ENCODE peak calls at places on chromosomes 6 and 20, in seven cellular contexts. S, M, U, D, Q, T and W are unnamed samples.

GRCh38 chr20:53889411-53890148 is 180.8 kb downstream of the BCAS1 start:
- DNase-seq in S (no peak), M (no peak), U (no peak), D (no peak), Q (no peak), T (no peak), W (no peak)

GRCh38 chr20:23227274-23227673 is 123.3 kb upstream of the NXT1 start:
- DNase-seq in S (no peak), M (no peak), U (no peak), D (no peak), Q (no peak), T (no peak), W (no peak)

GRCh38 chr20:62056377-62056776 is 9.3 kb downstream of the TAF4 start:
- DNase-seq in S (no peak), M (no peak), U (no peak), D (no peak), Q (no peak), T (no peak), W (no peak)

GRCh38 chr6:100845676-100846075 is 35.5 kb downstream of the ASCC3 start:
- DNase-seq in S (no peak), M (no peak), U (no peak), D (peak), Q (no peak), T (no peak), W (no peak)

GRCh38 chr6:48151142-48151541 is 40.1 kb upstream of the PTCHD4 start:
- DNase-seq in S (peak), M (no peak), U (no peak), D (peak), Q (no peak), T (no peak), W (no peak)

GRCh38 chr6:47308223-47308567 is 1.5 kb downstream of the TNFRSF21 start:
- DNase-seq in S (peak), M (peak), U (no peak), D (no peak), Q (no peak), T (no peak), W (no peak)

GRCh38 chr6:139133272-139133671 is 1.6 kb upstream of the HECA start:
- DNase-seq in S (no peak), M (no peak), U (no peak), D (no peak), Q (peak), T (no peak), W (no peak)

GRCh38 chr20:59055302-59055701 is 12.7 kb upstream of the PRELID3B start:
- DNase-seq in S (peak), M (peak), U (no peak), D (peak), Q (no peak), T (no peak), W (no peak)

GRCh38 chr6:37628611-37629320 is 68.9 kb downstream of the MDGA1 start:
- DNase-seq in S (peak), M (no peak), U (no peak), D (peak), Q (no peak), T (no peak), W (no peak)

GRCh38 chr6:152184573-152185157 is 377.2 kb downstream of the ESR1 start:
- DNase-seq in S (peak), M (peak), U (no peak), D (no peak), Q (peak), T (no peak), W (no peak)

GRCh38 chr6:57130784-57131183 is 40.8 kb downstream of the ZNF451 start:
- DNase-seq in S (no peak), M (no peak), U (no peak), D (no peak), Q (no peak), T (no peak), W (no peak)

GRCh38 chr20:62707981-62708521 is 585 bp upstream of the NTSR1 start:
- DNase-seq in S (no peak), M (peak), U (peak), D (peak), Q (no peak), T (no peak), W (peak)

GRCh38 chr6:85537055-85537494 is 56.6 kb downstream of the SNX14 start:
- DNase-seq in S (peak), M (peak), U (no peak), D (peak), Q (peak), T (peak), W (no peak)

GRCh38 chr6:103011605-103012004 is 1618.1 kb downstream of the GRIK2 start:
- DNase-seq in S (no peak), M (peak), U (peak), D (no peak), Q (no peak), T (no peak), W (no peak)

GRCh38 chr6:43096451-43097097 is 20.5 kb downstream of the PTK7 start:
- DNase-seq in S (peak), M (peak), U (peak), D (peak), Q (no peak), T (peak), W (no peak)

GRCh38 chr6:118509009-118509617 is 39.0 kb upstream of the PLN start:
- DNase-seq in S (peak), M (peak), U (peak), D (peak), Q (no peak), T (peak), W (peak)

GRCh38 chr6:98787961-98788360 is 46.4 kb upstream of the POU3F2 start:
- DNase-seq in S (no peak), M (no peak), U (peak), D (no peak), Q (no peak), T (peak), W (no peak)

GRCh38 chr6:30450908-30451818 is 38.1 kb upstream of the HLA-E start:
- DNase-seq in S (peak), M (no peak), U (peak), D (no peak), Q (peak), T (peak), W (no peak)

GRCh38 chr6:87926072-87926471 is 121.6 kb upstream of the SPACA1 start:
- DNase-seq in S (no peak), M (no peak), U (no peak), D (no peak), Q (peak), T (no peak), W (no peak)

GRCh38 chr6:107398005-107398404 is 61.4 kb downstream of the PDSS2 start:
- DNase-seq in S (no peak), M (no peak), U (no peak), D (no peak), Q (no peak), T (no peak), W (no peak)

GRCh38 chr20:12153616-12154015 is 235.9 kb downstream of the BTBD3 start:
- DNase-seq in S (no peak), M (no peak), U (no peak), D (peak), Q (no peak), T (no peak), W (no peak)

GRCh38 chr6:12572884-12573824 is 143.4 kb upstream of the PHACTR1 start:
- DNase-seq in S (peak), M (no peak), U (peak), D (peak), Q (no peak), T (peak), W (no peak)

GRCh38 chr20:46243707-46244628 is 64.3 kb downstream of the CDH22 start:
- DNase-seq in S (peak), M (no peak), U (no peak), D (no peak), Q (no peak), T (no peak), W (no peak)

GRCh38 chr6:31128093-31128676 is 7.9 kb upstream of the CDSN start:
- DNase-seq in S (peak), M (peak), U (peak), D (peak), Q (peak), T (peak), W (no peak)

GRCh38 chr20:57653546-57653900 is 33.3 kb upstream of the ZBP1 start:
- DNase-seq in S (no peak), M (no peak), U (no peak), D (no peak), Q (no peak), T (peak), W (no peak)

GRCh38 chr20:36572701-36573102 is 695 bp upstream of the TGIF2 start:
- DNase-seq in S (peak), M (no peak), U (peak), D (no peak), Q (no peak), T (peak), W (no peak)

GRCh38 chr6:149425754-149426153 is 25.7 kb downstream of the SUMO4 start:
- DNase-seq in S (no peak), M (no peak), U (no peak), D (no peak), Q (no peak), T (no peak), W (no peak)

GRCh38 chr6:116200619-116201249 is 53.1 kb downstream of the TSPYL4 start:
- DNase-seq in S (no peak), M (no peak), U (no peak), D (no peak), Q (no peak), T (no peak), W (no peak)

GRCh38 chr20:45934046-45934586 is 367 bp upstream of the PCIF1 start:
- DNase-seq in S (peak), M (peak), U (peak), D (peak), Q (peak), T (peak), W (peak)

GRCh38 chr6:14844411-14844810 is 401.5 kb upstream of the JARID2 start:
- DNase-seq in S (no peak), M (no peak), U (no peak), D (no peak), Q (no peak), T (no peak), W (no peak)

GRCh38 chr6:63795006-63795405 is 159.4 kb downstream of the PHF3 start:
- DNase-seq in S (peak), M (no peak), U (no peak), D (no peak), Q (no peak), T (no peak), W (no peak)

GRCh38 chr6:9657994-9658393 is 756.9 kb downstream of the TFAP2A start:
- DNase-seq in S (peak), M (no peak), U (no peak), D (peak), Q (no peak), T (no peak), W (no peak)

GRCh38 chr6:122869437-122870024 is 80.5 kb downstream of the SMPDL3A start:
- DNase-seq in S (peak), M (peak), U (peak), D (peak), Q (peak), T (peak), W (peak)

GRCh38 chr6:16976418-16977183 is 125.2 kb upstream of the STMND1 start:
- DNase-seq in S (no peak), M (no peak), U (no peak), D (no peak), Q (no peak), T (no peak), W (no peak)

GRCh38 chr20:40333591-40333990 is 355.4 kb downstream of the MAFB start:
- DNase-seq in S (no peak), M (no peak), U (no peak), D (no peak), Q (no peak), T (no peak), W (no peak)

GRCh38 chr6:162379762-162380409 is 347.7 kb downstream of the PRKN start:
- DNase-seq in S (no peak), M (no peak), U (no peak), D (no peak), Q (no peak), T (no peak), W (no peak)

DNA sequence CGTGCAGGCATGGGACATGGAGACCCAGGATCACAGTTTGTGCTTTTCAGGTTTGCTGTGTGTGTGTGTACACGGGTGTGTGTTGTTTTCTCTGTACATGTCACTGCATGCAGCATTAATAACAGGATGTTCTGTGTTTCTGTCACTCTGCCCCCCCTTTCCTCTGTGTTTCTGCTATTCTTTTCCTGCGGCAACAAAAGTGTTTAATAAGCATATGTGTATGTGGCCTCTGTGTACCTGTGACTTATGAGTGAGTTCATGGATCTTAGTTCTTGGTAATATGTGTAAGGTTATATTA is 9.8 kb downstream of the SYNGAP1 start:
- DNase-seq in S (no peak), M (no peak), U (no peak), D (no peak), Q (no peak), T (no peak), W (no peak)
- TF ChIP-seq EZH2phosphoT487 in S (no peak), M (no peak), U (no peak), D (no peak), Q (no peak), T (no peak), W (no peak)

GRCh38 chr6:20661721-20662120 is 127.5 kb downstream of the CDKAL1 start:
- DNase-seq in S (peak), M (no peak), U (peak), D (no peak), Q (no peak), T (no peak), W (no peak)
- TF ChIP-seq EZH2phosphoT487 in S (no peak), M (no peak), U (no peak), D (no peak), Q (no peak), T (no peak), W (no peak)

GRCh38 chr6:3997144-3997770 is 81.7 kb downstream of the FAM217A start:
- DNase-seq in S (peak), M (no peak), U (peak), D (no peak), Q (no peak), T (no peak), W (no peak)
- TF ChIP-seq EZH2phosphoT487 in S (no peak), M (no peak), U (no peak), D (no peak), Q (no peak), T (no peak), W (no peak)

GRCh38 chr6:160071805-160072687 is 49.6 kb upstream of the SLC22A1 start:
- DNase-seq in S (peak), M (peak), U (peak), D (peak), Q (no peak), T (no peak), W (no peak)
- TF ChIP-seq EZH2phosphoT487 in S (no peak), M (no peak), U (no peak), D (no peak), Q (no peak), T (no peak), W (no peak)

GRCh38 chr6:125753218-125753936 is 3.9 kb downstream of the HEY2 start:
- DNase-seq in S (peak), M (peak), U (peak), D (peak), Q (peak), T (no peak), W (peak)

GRCh38 chr6:125764105-125764671 is 14.8 kb downstream of the HEY2 start:
- DNase-seq in S (no peak), M (no peak), U (no peak), D (no peak), Q (no peak), T (no peak), W (no peak)

GRCh38 chr6:125753937-125754259 is 4.5 kb downstream of the HEY2 start:
- DNase-seq in S (no peak), M (no peak), U (no peak), D (no peak), Q (no peak), T (no peak), W (no peak)

GRCh38 chr6:125759959-125760457 is 10.6 kb downstream of the HEY2 start:
- DNase-seq in S (no peak), M (no peak), U (no peak), D (no peak), Q (no peak), T (no peak), W (no peak)

GRCh38 chr6:125759184-125759902 is 9.9 kb downstream of the HEY2 start:
- DNase-seq in S (no peak), M (no peak), U (peak), D (no peak), Q (no peak), T (no peak), W (peak)
- TF ChIP-seq EZH2phosphoT487 in S (no peak), M (no peak), U (no peak), D (no peak), Q (no peak), T (no peak), W (no peak)

DNA sequence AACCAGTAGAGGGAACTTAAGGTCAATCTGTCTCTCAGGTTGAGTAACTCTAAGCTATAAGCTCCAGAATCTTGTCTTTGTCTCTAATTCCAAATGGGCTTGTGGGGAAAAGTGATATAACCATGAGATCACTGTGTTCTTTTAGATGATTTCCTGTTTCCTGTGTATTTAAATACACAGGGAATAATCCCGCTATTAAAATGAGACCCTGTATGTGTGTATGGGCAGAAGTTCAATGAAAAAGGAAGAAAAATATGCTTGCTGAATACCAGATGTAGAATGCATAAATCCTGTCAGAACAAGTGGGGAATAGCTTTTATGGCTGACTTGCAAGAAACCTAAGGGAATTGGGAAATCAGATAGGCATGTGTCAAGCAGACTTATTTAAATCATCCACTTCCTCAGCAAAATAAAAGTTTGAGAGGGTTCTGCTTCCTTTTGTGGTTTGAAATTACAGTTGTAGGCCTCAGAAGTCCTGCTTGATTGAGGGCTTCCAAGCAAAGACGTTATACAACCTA is 164.7 kb upstream of the PDE7B start:
- DNase-seq in S (peak), M (no peak), U (no peak), D (peak), Q (no peak), T (no peak), W (no peak)
- TF ChIP-seq EZH2phosphoT487 in S (no peak), M (no peak), U (no peak), D (no peak), Q (no peak), T (no peak), W (no peak)

GRCh38 chr20:52783769-52784168 is 188.4 kb upstream of the TSHZ2 start:
- DNase-seq in S (peak), M (no peak), U (peak), D (no peak), Q (no peak), T (no peak), W (no peak)
- TF ChIP-seq EZH2phosphoT487 in S (no peak), M (no peak), U (no peak), D (no peak), Q (no peak), T (no peak), W (no peak)

DNA sequence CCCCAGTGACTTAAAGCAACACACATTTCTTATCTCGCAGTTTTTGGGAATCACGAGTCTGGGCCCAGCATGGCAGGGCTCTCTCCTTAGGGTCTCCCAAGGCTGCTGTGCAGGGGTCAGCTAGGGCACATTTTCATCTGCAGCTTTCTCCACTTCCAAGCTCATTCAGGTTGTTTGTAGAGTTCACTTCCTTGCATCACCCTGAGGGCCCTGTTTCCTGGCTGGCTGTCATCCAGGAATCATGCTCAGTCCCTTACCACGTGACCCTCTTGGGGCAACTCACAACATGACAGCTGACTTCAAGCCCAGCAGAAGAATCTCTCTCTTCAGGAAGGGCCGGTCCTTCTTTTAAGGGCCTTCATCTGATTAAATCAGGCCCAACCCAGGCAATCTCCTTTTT is 21.3 kb downstream of the SNAP25 start:
- DNase-seq in S (no peak), M (no peak), U (no peak), D (peak), Q (no peak), T (peak), W (no peak)
- TF ChIP-seq EZH2phosphoT487 in S (no peak), M (no peak), U (no peak), D (no peak), Q (no peak), T (no peak), W (no peak)